ENCODE peak calls at places on chromosomes 4 and X, in six cellular contexts. One of them, this sample, is unnamed.

GRCh38 chr4:153571006-153571545 is 104.9 kb downstream of the TMEM131L start:
- DNase-seq in body of pancreas: no peak
- DNase-seq in psoas muscle: no peak
- DNase-seq in breast epithelium: no peak
- DNase-seq in lung: no peak
- DNase-seq in uterus: no peak
- DNase-seq in this sample: no peak

GRCh38 chr4:8853249-8853648 is 18.4 kb downstream of the HMX1 start:
- DNase-seq in body of pancreas: no peak
- DNase-seq in breast epithelium: no peak
- DNase-seq in psoas muscle: peak
- DNase-seq in lung: no peak
- DNase-seq in uterus: no peak
- DNase-seq in this sample: no peak

GRCh38 chr4:140238353-140239041 is 84.5 kb upstream of the MAML3 start:
- DNase-seq in psoas muscle: peak
- DNase-seq in uterus: peak
- DNase-seq in body of pancreas: peak
- DNase-seq in lung: peak
- DNase-seq in breast epithelium: peak
- DNase-seq in this sample: no peak

GRCh38 chr4:22485751-22486150 is 30.1 kb downstream of the ADGRA3 start:
- DNase-seq in breast epithelium: no peak
- DNase-seq in lung: no peak
- DNase-seq in uterus: no peak
- DNase-seq in psoas muscle: no peak
- DNase-seq in body of pancreas: peak
- DNase-seq in this sample: no peak

GRCh38 chrX:54978448-54978847 is 15.5 kb downstream of the PFKFB1 start:
- DNase-seq in body of pancreas: no peak
- DNase-seq in psoas muscle: no peak
- DNase-seq in uterus: no peak
- DNase-seq in breast epithelium: no peak
- DNase-seq in lung: no peak
- DNase-seq in this sample: no peak

GRCh38 chr4:147138171-147138570 is 192.5 kb upstream of the TTC29 start:
- DNase-seq in psoas muscle: no peak
- DNase-seq in breast epithelium: no peak
- DNase-seq in lung: no peak
- DNase-seq in uterus: no peak
- DNase-seq in body of pancreas: no peak
- DNase-seq in this sample: no peak

GRCh38 chrX:153903991-153904957 is at the start of gene AVPR2:
- DNase-seq in uterus: no peak
- DNase-seq in breast epithelium: no peak
- DNase-seq in lung: no peak
- DNase-seq in psoas muscle: no peak
- DNase-seq in body of pancreas: no peak
- DNase-seq in this sample: no peak

GRCh38 chr4:48665555-48666186 is 114.4 kb downstream of the FRYL start:
- DNase-seq in lung: no peak
- DNase-seq in body of pancreas: no peak
- DNase-seq in uterus: no peak
- DNase-seq in psoas muscle: no peak
- DNase-seq in breast epithelium: no peak
- DNase-seq in this sample: no peak

GRCh38 chr4:20313237-20314030 is 61.7 kb downstream of the SLIT2 start:
- DNase-seq in body of pancreas: peak
- DNase-seq in psoas muscle: no peak
- DNase-seq in lung: no peak
- DNase-seq in uterus: peak
- DNase-seq in breast epithelium: no peak
- DNase-seq in this sample: no peak

DNA sequence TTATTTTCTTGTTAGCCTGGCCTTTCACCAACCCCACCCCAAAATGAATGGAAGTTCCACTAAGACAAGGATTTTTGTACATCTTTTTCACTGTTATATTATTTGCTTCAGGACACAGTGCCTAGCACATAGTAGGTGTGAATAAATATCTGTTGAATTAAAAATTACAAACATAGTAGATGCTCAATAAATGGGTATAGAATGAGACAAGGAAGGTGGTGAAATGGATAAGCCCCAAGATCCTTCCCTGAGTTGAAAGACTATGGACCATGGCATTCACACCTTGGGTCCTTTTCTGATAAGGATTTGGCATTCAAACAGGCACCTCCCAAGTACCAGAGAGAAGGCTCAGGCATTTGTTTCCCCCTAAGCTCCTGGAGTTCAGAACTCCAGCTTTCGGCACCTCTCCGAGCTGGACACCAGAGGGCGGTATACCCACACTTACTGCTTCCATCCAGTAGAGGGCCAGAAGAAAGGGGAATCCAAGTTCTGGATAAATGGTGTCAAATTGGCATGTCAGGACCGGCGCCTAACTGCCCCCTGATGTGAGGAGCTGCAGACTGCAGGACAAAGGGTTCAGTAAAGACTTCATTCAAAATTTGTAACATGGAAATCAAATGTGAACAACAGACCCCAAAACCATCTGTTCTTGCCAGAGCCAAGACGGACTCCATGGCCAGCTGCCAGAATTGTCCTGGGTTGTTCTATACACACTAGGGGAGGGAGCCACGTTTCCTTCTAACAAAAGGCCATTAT is 193.0 kb downstream of the GPC3 start:
- DNase-seq in psoas muscle: peak
- DNase-seq in breast epithelium: peak
- DNase-seq in body of pancreas: peak
- DNase-seq in uterus: peak
- DNase-seq in lung: peak
- DNase-seq in this sample: peak
- H3K4me3 ChIP-seq in psoas muscle: peak
- H3K4me3 ChIP-seq in breast epithelium: peak
- H3K4me3 ChIP-seq in body of pancreas: no peak
- H3K4me3 ChIP-seq in uterus: no peak
- H3K4me3 ChIP-seq in lung: no peak
- H3K4me3 ChIP-seq in this sample: no peak

GRCh38 chr4:128800305-128800704 is 9.2 kb upstream of the JADE1 start:
- DNase-seq in body of pancreas: no peak
- DNase-seq in uterus: no peak
- DNase-seq in psoas muscle: no peak
- DNase-seq in breast epithelium: no peak
- DNase-seq in lung: no peak
- DNase-seq in this sample: no peak

GRCh38 chr4:128803783-128804182 is 5.7 kb upstream of the JADE1 start:
- DNase-seq in breast epithelium: no peak
- DNase-seq in psoas muscle: no peak
- DNase-seq in uterus: no peak
- DNase-seq in body of pancreas: no peak
- DNase-seq in lung: no peak
- DNase-seq in this sample: no peak

DNA sequence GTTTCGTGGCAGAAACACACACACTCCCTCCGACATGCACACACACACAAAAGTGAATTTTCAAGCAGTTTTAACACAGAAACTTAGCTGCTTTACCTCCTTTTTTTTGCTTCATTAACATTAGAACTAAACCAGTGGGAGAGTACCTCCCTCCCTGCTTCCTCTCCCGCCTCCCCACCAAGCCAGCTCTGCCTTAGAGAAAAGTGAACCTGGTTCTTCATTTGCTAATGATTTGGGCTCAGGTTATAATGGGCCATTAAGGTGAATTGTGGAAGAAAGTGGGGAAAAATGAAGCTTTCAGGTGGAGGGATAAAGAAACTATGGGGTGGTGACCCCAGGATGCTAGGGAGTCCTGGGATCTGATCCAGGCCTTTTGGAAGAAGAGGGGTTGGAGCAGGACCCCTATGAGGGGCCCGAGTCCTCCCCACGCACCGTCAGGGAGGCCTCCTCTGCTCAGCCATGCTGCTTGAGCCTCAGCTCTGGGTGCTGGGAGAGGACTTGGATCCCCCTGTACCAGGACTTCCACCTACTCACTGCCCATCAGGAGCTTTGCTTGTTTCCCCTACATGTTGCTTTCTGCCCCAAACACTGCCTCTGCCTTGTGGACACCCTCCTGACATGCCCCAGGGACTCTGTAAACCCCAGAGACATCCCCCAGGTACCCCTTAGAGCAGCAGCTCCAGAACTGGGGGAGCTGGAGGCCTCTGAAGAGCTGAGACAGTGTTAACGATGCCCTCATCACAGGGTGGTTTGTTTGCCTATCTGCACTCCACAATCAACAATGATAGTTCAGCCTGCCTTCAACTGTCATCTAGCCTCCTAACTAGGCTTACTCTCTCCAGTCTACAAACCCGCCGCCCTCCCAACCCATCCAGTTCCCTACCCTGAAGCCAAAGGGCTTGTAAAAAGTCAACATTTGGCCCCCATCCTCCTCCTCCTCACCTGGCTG is 6.5 kb upstream of the JADE1 start:
- DNase-seq in lung: no peak
- DNase-seq in uterus: no peak
- DNase-seq in body of pancreas: no peak
- DNase-seq in breast epithelium: no peak
- DNase-seq in psoas muscle: no peak
- DNase-seq in this sample: no peak
- H3K4me3 ChIP-seq in lung: no peak
- H3K4me3 ChIP-seq in uterus: no peak
- H3K4me3 ChIP-seq in body of pancreas: no peak
- H3K4me3 ChIP-seq in breast epithelium: no peak
- H3K4me3 ChIP-seq in psoas muscle: no peak
- H3K4me3 ChIP-seq in this sample: no peak

DNA sequence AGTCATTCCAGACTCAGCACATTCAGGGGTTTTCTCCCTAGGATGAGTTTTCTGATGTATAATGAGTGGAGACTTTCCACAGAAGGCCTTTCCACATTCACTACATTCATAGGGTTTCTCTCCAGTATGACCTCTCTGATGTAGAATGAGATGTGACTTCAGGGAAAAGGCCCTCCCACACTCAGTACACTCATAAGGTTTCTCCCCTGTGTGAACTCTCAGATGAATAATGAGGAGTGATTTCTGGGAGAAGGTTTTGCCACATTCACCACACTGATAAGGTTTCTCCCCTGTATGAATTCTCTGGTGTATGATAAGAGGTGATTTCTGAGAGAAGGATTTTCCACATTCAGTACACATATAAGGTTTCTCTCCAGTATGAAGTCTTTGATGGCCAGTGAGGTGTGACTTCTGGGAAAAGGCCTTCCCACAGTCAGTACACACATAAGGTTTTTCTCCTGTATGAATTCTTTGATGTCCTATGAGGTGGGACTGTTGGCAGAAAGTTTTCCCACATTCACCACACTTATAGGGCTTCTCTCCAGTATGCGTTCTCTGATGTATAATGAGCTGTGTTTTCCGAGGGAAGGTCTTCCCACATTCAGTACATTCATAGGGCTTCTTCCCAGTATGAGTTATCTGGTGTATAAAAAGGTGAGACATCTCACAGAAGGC is 12.7 kb downstream of the ZNF630 start:
- DNase-seq in lung: no peak
- DNase-seq in body of pancreas: no peak
- DNase-seq in psoas muscle: no peak
- DNase-seq in breast epithelium: no peak
- DNase-seq in uterus: no peak
- DNase-seq in this sample: no peak
- H3K4me3 ChIP-seq in lung: no peak
- H3K4me3 ChIP-seq in body of pancreas: no peak
- H3K4me3 ChIP-seq in psoas muscle: no peak
- H3K4me3 ChIP-seq in breast epithelium: no peak
- H3K4me3 ChIP-seq in uterus: no peak
- H3K4me3 ChIP-seq in this sample: no peak

GRCh38 chr4:121692261-121692660 is 4.5 kb downstream of the ANXA5 start:
- DNase-seq in lung: no peak
- DNase-seq in breast epithelium: no peak
- DNase-seq in body of pancreas: no peak
- DNase-seq in uterus: no peak
- DNase-seq in psoas muscle: no peak
- DNase-seq in this sample: no peak

GRCh38 chr4:121688696-121689095 is 8.1 kb downstream of the ANXA5 start:
- DNase-seq in body of pancreas: no peak
- DNase-seq in uterus: no peak
- DNase-seq in breast epithelium: no peak
- DNase-seq in psoas muscle: no peak
- DNase-seq in lung: no peak
- DNase-seq in this sample: no peak

GRCh38 chr4:121693450-121693849 is 3.3 kb downstream of the ANXA5 start:
- DNase-seq in body of pancreas: no peak
- DNase-seq in psoas muscle: no peak
- DNase-seq in uterus: no peak
- DNase-seq in lung: no peak
- DNase-seq in breast epithelium: no peak
- DNase-seq in this sample: no peak

GRCh38 chr4:121688261-121688660 is 8.5 kb downstream of the ANXA5 start:
- DNase-seq in breast epithelium: no peak
- DNase-seq in uterus: no peak
- DNase-seq in body of pancreas: no peak
- DNase-seq in lung: no peak
- DNase-seq in psoas muscle: no peak
- DNase-seq in this sample: no peak

GRCh38 chr4:121690001-121690400 is 6.8 kb downstream of the ANXA5 start:
- DNase-seq in lung: no peak
- DNase-seq in psoas muscle: no peak
- DNase-seq in uterus: no peak
- DNase-seq in body of pancreas: no peak
- DNase-seq in breast epithelium: no peak
- DNase-seq in this sample: no peak
- H3K4me3 ChIP-seq in lung: no peak
- H3K4me3 ChIP-seq in psoas muscle: no peak
- H3K4me3 ChIP-seq in uterus: no peak
- H3K4me3 ChIP-seq in body of pancreas: no peak
- H3K4me3 ChIP-seq in breast epithelium: no peak
- H3K4me3 ChIP-seq in this sample: no peak

GRCh38 chr4:80462537-80463207 is 127.1 kb downstream of the CFAP299 start:
- DNase-seq in breast epithelium: no peak
- DNase-seq in lung: no peak
- DNase-seq in body of pancreas: no peak
- DNase-seq in uterus: no peak
- DNase-seq in psoas muscle: no peak
- DNase-seq in this sample: no peak
- H3K4me3 ChIP-seq in breast epithelium: peak
- H3K4me3 ChIP-seq in lung: no peak
- H3K4me3 ChIP-seq in body of pancreas: no peak
- H3K4me3 ChIP-seq in uterus: no peak
- H3K4me3 ChIP-seq in psoas muscle: peak
- H3K4me3 ChIP-seq in this sample: no peak

This sample was measured in Jurkat, Clone E6-1.